ENCODE peak calls at places on chromosomes 4 and X, in ten cellular contexts. One of them, this sample, is unnamed.

GRCh38 chr4:7530026-7530562 is 95.4 kb upstream of the PSAPL1 start:
- DNase-seq in HL-60: no peak
- DNase-seq in sigmoid colon: no peak
- DNase-seq in HCT116: no peak
- DNase-seq in endothelial cell of umbilical vein: no peak
- DNase-seq in breast epithelium: no peak
- DNase-seq in spleen: no peak
- DNase-seq in upper lobe of left lung: peak
- DNase-seq in GM12891: no peak
- DNase-seq in SK-N-SH: no peak
- DNase-seq in this sample: no peak

GRCh38 chr4:39947415-39947814 is 30.3 kb downstream of the PDS5A start:
- DNase-seq in sigmoid colon: no peak
- DNase-seq in upper lobe of left lung: no peak
- DNase-seq in spleen: no peak
- DNase-seq in GM12891: no peak
- DNase-seq in HL-60: no peak
- DNase-seq in SK-N-SH: no peak
- DNase-seq in HCT116: no peak
- DNase-seq in endothelial cell of umbilical vein: no peak
- DNase-seq in breast epithelium: no peak
- DNase-seq in this sample: no peak

GRCh38 chr4:91064157-91064853 is 937.1 kb downstream of the CCSER1 start:
- DNase-seq in HL-60: peak
- DNase-seq in SK-N-SH: peak
- DNase-seq in sigmoid colon: no peak
- DNase-seq in GM12891: no peak
- DNase-seq in endothelial cell of umbilical vein: peak
- DNase-seq in upper lobe of left lung: no peak
- DNase-seq in spleen: no peak
- DNase-seq in breast epithelium: no peak
- DNase-seq in HCT116: peak
- DNase-seq in this sample: no peak

GRCh38 chr4:6345096-6345830 is 75.6 kb downstream of the WFS1 start:
- DNase-seq in HCT116: no peak
- DNase-seq in breast epithelium: no peak
- DNase-seq in endothelial cell of umbilical vein: no peak
- DNase-seq in upper lobe of left lung: peak
- DNase-seq in GM12891: no peak
- DNase-seq in HL-60: no peak
- DNase-seq in spleen: peak
- DNase-seq in SK-N-SH: no peak
- DNase-seq in sigmoid colon: no peak
- DNase-seq in this sample: no peak

GRCh38 chrX:48573690-48574269 is 504 bp upstream of the RBM3 start:
- DNase-seq in SK-N-SH: peak
- DNase-seq in HL-60: no peak
- DNase-seq in breast epithelium: peak
- DNase-seq in GM12891: no peak
- DNase-seq in upper lobe of left lung: peak
- DNase-seq in endothelial cell of umbilical vein: peak
- DNase-seq in sigmoid colon: peak
- DNase-seq in HCT116: no peak
- DNase-seq in spleen: peak
- DNase-seq in this sample: no peak

GRCh38 chrX:109199726-109200125 is 282.2 kb downstream of the GUCY2F start:
- DNase-seq in breast epithelium: no peak
- DNase-seq in SK-N-SH: no peak
- DNase-seq in HL-60: no peak
- DNase-seq in endothelial cell of umbilical vein: no peak
- DNase-seq in GM12891: no peak
- DNase-seq in spleen: no peak
- DNase-seq in HCT116: no peak
- DNase-seq in upper lobe of left lung: no peak
- DNase-seq in sigmoid colon: no peak
- DNase-seq in this sample: no peak

GRCh38 chrX:7889138-7889537 is 38.1 kb downstream of the PNPLA4 start:
- DNase-seq in sigmoid colon: no peak
- DNase-seq in SK-N-SH: no peak
- DNase-seq in endothelial cell of umbilical vein: no peak
- DNase-seq in upper lobe of left lung: no peak
- DNase-seq in spleen: no peak
- DNase-seq in HCT116: no peak
- DNase-seq in breast epithelium: no peak
- DNase-seq in HL-60: no peak
- DNase-seq in GM12891: no peak
- DNase-seq in this sample: no peak

GRCh38 chr4:95510145-95510544 is 38.6 kb downstream of the UNC5C start:
- DNase-seq in HL-60: no peak
- DNase-seq in upper lobe of left lung: no peak
- DNase-seq in endothelial cell of umbilical vein: peak
- DNase-seq in spleen: no peak
- DNase-seq in SK-N-SH: no peak
- DNase-seq in breast epithelium: no peak
- DNase-seq in GM12891: no peak
- DNase-seq in sigmoid colon: no peak
- DNase-seq in HCT116: no peak
- DNase-seq in this sample: no peak

GRCh38 chrX:108304210-108304609 is 134.0 kb downstream of the COL4A6 start:
- DNase-seq in sigmoid colon: no peak
- DNase-seq in upper lobe of left lung: no peak
- DNase-seq in endothelial cell of umbilical vein: peak
- DNase-seq in spleen: no peak
- DNase-seq in GM12891: no peak
- DNase-seq in HL-60: no peak
- DNase-seq in breast epithelium: no peak
- DNase-seq in SK-N-SH: peak
- DNase-seq in HCT116: no peak
- DNase-seq in this sample: no peak

GRCh38 chr4:23921993-23922392 is 32.1 kb upstream of the PPARGC1A start:
- DNase-seq in upper lobe of left lung: no peak
- DNase-seq in GM12891: no peak
- DNase-seq in HL-60: no peak
- DNase-seq in sigmoid colon: no peak
- DNase-seq in spleen: no peak
- DNase-seq in endothelial cell of umbilical vein: no peak
- DNase-seq in HCT116: no peak
- DNase-seq in SK-N-SH: no peak
- DNase-seq in breast epithelium: no peak
- DNase-seq in this sample: no peak

GRCh38 chr4:150822407-150822806 is 192.7 kb downstream of the LRBA start:
- DNase-seq in SK-N-SH: no peak
- DNase-seq in GM12891: no peak
- DNase-seq in spleen: no peak
- DNase-seq in breast epithelium: no peak
- DNase-seq in upper lobe of left lung: no peak
- DNase-seq in HCT116: no peak
- DNase-seq in sigmoid colon: no peak
- DNase-seq in endothelial cell of umbilical vein: no peak
- DNase-seq in HL-60: no peak
- DNase-seq in this sample: no peak

GRCh38 chrX:48475295-48475694 is 704 bp upstream of the FTSJ1 start:
- DNase-seq in upper lobe of left lung: no peak
- DNase-seq in GM12891: no peak
- DNase-seq in breast epithelium: no peak
- DNase-seq in HL-60: no peak
- DNase-seq in spleen: no peak
- DNase-seq in sigmoid colon: no peak
- DNase-seq in SK-N-SH: peak
- DNase-seq in endothelial cell of umbilical vein: no peak
- DNase-seq in HCT116: no peak
- DNase-seq in this sample: no peak

GRCh38 chr4:185396724-185397402 is at the start of gene ANKRD37:
- DNase-seq in endothelial cell of umbilical vein: peak
- DNase-seq in spleen: peak
- DNase-seq in SK-N-SH: peak
- DNase-seq in HL-60: no peak
- DNase-seq in GM12891: no peak
- DNase-seq in upper lobe of left lung: peak
- DNase-seq in sigmoid colon: no peak
- DNase-seq in HCT116: no peak
- DNase-seq in breast epithelium: peak
- DNase-seq in this sample: peak

GRCh38 chr4:83212041-83212851 is 72.4 kb downstream of the COQ2 start:
- DNase-seq in HCT116: no peak
- DNase-seq in upper lobe of left lung: no peak
- DNase-seq in spleen: peak
- DNase-seq in SK-N-SH: no peak
- DNase-seq in GM12891: no peak
- DNase-seq in breast epithelium: no peak
- DNase-seq in endothelial cell of umbilical vein: no peak
- DNase-seq in HL-60: no peak
- DNase-seq in sigmoid colon: no peak
- DNase-seq in this sample: no peak

GRCh38 chr4:122783301-122784215 is 43.1 kb upstream of the FGF2 start:
- DNase-seq in endothelial cell of umbilical vein: peak
- DNase-seq in breast epithelium: peak
- DNase-seq in SK-N-SH: no peak
- DNase-seq in sigmoid colon: peak
- DNase-seq in spleen: no peak
- DNase-seq in HCT116: peak
- DNase-seq in upper lobe of left lung: no peak
- DNase-seq in GM12891: no peak
- DNase-seq in HL-60: no peak
- DNase-seq in this sample: peak

GRCh38 chr4:41505161-41505653 is 32.8 kb upstream of the LIMCH1 start:
- DNase-seq in breast epithelium: peak
- DNase-seq in SK-N-SH: peak
- DNase-seq in sigmoid colon: no peak
- DNase-seq in HL-60: no peak
- DNase-seq in HCT116: no peak
- DNase-seq in spleen: no peak
- DNase-seq in endothelial cell of umbilical vein: peak
- DNase-seq in upper lobe of left lung: no peak
- DNase-seq in GM12891: no peak
- DNase-seq in this sample: no peak

GRCh38 chr4:1167244-1167949 is 5.0 kb downstream of the SPON2 start:
- DNase-seq in endothelial cell of umbilical vein: peak
- DNase-seq in upper lobe of left lung: peak
- DNase-seq in HL-60: peak
- DNase-seq in spleen: peak
- DNase-seq in SK-N-SH: peak
- DNase-seq in sigmoid colon: peak
- DNase-seq in HCT116: peak
- DNase-seq in breast epithelium: no peak
- DNase-seq in GM12891: peak
- DNase-seq in this sample: peak
- TF ChIP-seq POLR2AphosphoS5 in endothelial cell of umbilical vein: no peak
- TF ChIP-seq POLR2AphosphoS5 in upper lobe of left lung: no peak
- TF ChIP-seq POLR2AphosphoS5 in HL-60: peak
- TF ChIP-seq POLR2AphosphoS5 in spleen: peak
- TF ChIP-seq POLR2AphosphoS5 in SK-N-SH: no peak
- TF ChIP-seq POLR2AphosphoS5 in sigmoid colon: peak
- TF ChIP-seq POLR2AphosphoS5 in HCT116: peak
- TF ChIP-seq POLR2AphosphoS5 in breast epithelium: peak
- TF ChIP-seq POLR2AphosphoS5 in GM12891: no peak
- TF ChIP-seq POLR2AphosphoS5 in this sample: peak

GRCh38 chrX:39907964-39908616 is 189.7 kb downstream of the BCOR start:
- DNase-seq in breast epithelium: peak
- DNase-seq in HL-60: peak
- DNase-seq in SK-N-SH: peak
- DNase-seq in spleen: no peak
- DNase-seq in GM12891: no peak
- DNase-seq in endothelial cell of umbilical vein: peak
- DNase-seq in upper lobe of left lung: peak
- DNase-seq in sigmoid colon: peak
- DNase-seq in HCT116: peak
- DNase-seq in this sample: peak
- TF ChIP-seq POLR2AphosphoS5 in breast epithelium: no peak
- TF ChIP-seq POLR2AphosphoS5 in HL-60: no peak
- TF ChIP-seq POLR2AphosphoS5 in SK-N-SH: peak
- TF ChIP-seq POLR2AphosphoS5 in spleen: no peak
- TF ChIP-seq POLR2AphosphoS5 in GM12891: no peak
- TF ChIP-seq POLR2AphosphoS5 in endothelial cell of umbilical vein: peak
- TF ChIP-seq POLR2AphosphoS5 in upper lobe of left lung: no peak
- TF ChIP-seq POLR2AphosphoS5 in sigmoid colon: peak
- TF ChIP-seq POLR2AphosphoS5 in HCT116: no peak
- TF ChIP-seq POLR2AphosphoS5 in this sample: peak

GRCh38 chr4:148539387-148539786 is 97.2 kb upstream of the NR3C2 start:
- DNase-seq in spleen: no peak
- DNase-seq in SK-N-SH: no peak
- DNase-seq in endothelial cell of umbilical vein: no peak
- DNase-seq in HCT116: no peak
- DNase-seq in upper lobe of left lung: no peak
- DNase-seq in GM12891: no peak
- DNase-seq in sigmoid colon: no peak
- DNase-seq in HL-60: no peak
- DNase-seq in breast epithelium: no peak
- DNase-seq in this sample: no peak
- TF ChIP-seq POLR2AphosphoS5 in spleen: no peak
- TF ChIP-seq POLR2AphosphoS5 in SK-N-SH: no peak
- TF ChIP-seq POLR2AphosphoS5 in endothelial cell of umbilical vein: no peak
- TF ChIP-seq POLR2AphosphoS5 in HCT116: no peak
- TF ChIP-seq POLR2AphosphoS5 in upper lobe of left lung: no peak
- TF ChIP-seq POLR2AphosphoS5 in GM12891: no peak
- TF ChIP-seq POLR2AphosphoS5 in sigmoid colon: no peak
- TF ChIP-seq POLR2AphosphoS5 in HL-60: no peak
- TF ChIP-seq POLR2AphosphoS5 in breast epithelium: no peak
- TF ChIP-seq POLR2AphosphoS5 in this sample: no peak

GRCh38 chr4:180745019-180745418 is 1498.2 kb upstream of the TENM3 start:
- DNase-seq in breast epithelium: no peak
- DNase-seq in upper lobe of left lung: no peak
- DNase-seq in HL-60: no peak
- DNase-seq in sigmoid colon: no peak
- DNase-seq in GM12891: no peak
- DNase-seq in SK-N-SH: peak
- DNase-seq in spleen: no peak
- DNase-seq in endothelial cell of umbilical vein: no peak
- DNase-seq in HCT116: no peak
- DNase-seq in this sample: no peak

GRCh38 chr4:180741703-180742102 is 1501.5 kb upstream of the TENM3 start:
- DNase-seq in breast epithelium: no peak
- DNase-seq in spleen: no peak
- DNase-seq in sigmoid colon: no peak
- DNase-seq in HL-60: no peak
- DNase-seq in SK-N-SH: no peak
- DNase-seq in HCT116: no peak
- DNase-seq in endothelial cell of umbilical vein: no peak
- DNase-seq in upper lobe of left lung: no peak
- DNase-seq in GM12891: no peak
- DNase-seq in this sample: no peak
- TF ChIP-seq POLR2AphosphoS5 in breast epithelium: no peak
- TF ChIP-seq POLR2AphosphoS5 in spleen: no peak
- TF ChIP-seq POLR2AphosphoS5 in sigmoid colon: no peak
- TF ChIP-seq POLR2AphosphoS5 in HL-60: no peak
- TF ChIP-seq POLR2AphosphoS5 in SK-N-SH: no peak
- TF ChIP-seq POLR2AphosphoS5 in HCT116: no peak
- TF ChIP-seq POLR2AphosphoS5 in endothelial cell of umbilical vein: no peak
- TF ChIP-seq POLR2AphosphoS5 in upper lobe of left lung: no peak
- TF ChIP-seq POLR2AphosphoS5 in GM12891: no peak
- TF ChIP-seq POLR2AphosphoS5 in this sample: no peak

DNA sequence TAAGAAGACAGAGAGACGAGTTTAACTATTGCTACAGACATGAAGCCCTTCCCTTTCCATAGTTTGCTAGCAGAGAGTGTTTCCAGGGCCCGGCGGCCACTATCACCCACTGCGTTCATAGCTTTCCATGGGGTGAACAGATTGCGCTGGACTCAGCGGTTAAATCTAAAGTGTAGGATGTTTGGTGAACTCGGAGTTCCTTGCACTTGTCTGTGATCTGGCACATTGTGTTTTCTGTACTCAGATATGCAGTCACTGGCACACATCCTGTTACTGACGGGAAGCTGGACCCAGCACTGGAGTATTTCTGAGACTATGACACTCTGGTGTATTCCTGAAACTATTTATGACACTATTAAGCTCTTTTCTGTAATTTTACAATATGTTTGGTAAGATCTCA is 13.9 kb downstream of the CD99 start:
- DNase-seq in HCT116: no peak
- DNase-seq in SK-N-SH: no peak
- DNase-seq in endothelial cell of umbilical vein: peak
- DNase-seq in upper lobe of left lung: no peak
- DNase-seq in breast epithelium: no peak
- DNase-seq in HL-60: no peak
- DNase-seq in sigmoid colon: no peak
- DNase-seq in spleen: peak
- DNase-seq in GM12891: no peak
- DNase-seq in this sample: peak
- TF ChIP-seq POLR2AphosphoS5 in HCT116: no peak
- TF ChIP-seq POLR2AphosphoS5 in SK-N-SH: no peak
- TF ChIP-seq POLR2AphosphoS5 in endothelial cell of umbilical vein: peak
- TF ChIP-seq POLR2AphosphoS5 in upper lobe of left lung: peak
- TF ChIP-seq POLR2AphosphoS5 in breast epithelium: no peak
- TF ChIP-seq POLR2AphosphoS5 in HL-60: no peak
- TF ChIP-seq POLR2AphosphoS5 in sigmoid colon: peak
- TF ChIP-seq POLR2AphosphoS5 in spleen: no peak
- TF ChIP-seq POLR2AphosphoS5 in GM12891: no peak
- TF ChIP-seq POLR2AphosphoS5 in this sample: peak

This sample was measured in prostate gland.